ENCODE peak calls at places on chromosome 16, in seven cellular contexts. B is fibroblast of lung, J is keratinocyte, R is PC-3, O is hepatocyte, K is H1, E is mammary epithelial cell. C is an unnamed sample.

GRCh38 chr16:80125677-80126076 is 415.1 kb upstream of the DYNLRB2 start:
- DNase-seq in J (no peak), B (no peak), K (no peak), O (no peak), E (no peak), R (no peak), C (no peak)

GRCh38 chr16:8376430-8376829 is 213.9 kb downstream of the TMEM114 start:
- DNase-seq in E (no peak), J (no peak), K (no peak), O (no peak), R (no peak), B (no peak), C (no peak)

GRCh38 chr16:872436-873242 is 72.1 kb upstream of the GNG13 start:
- DNase-seq in J (no peak), R (no peak), O (no peak), B (no peak), K (no peak), E (no peak), C (no peak)

GRCh38 chr16:77723108-77723514 is 797 bp downstream of the NUDT7 start:
- DNase-seq in R (no peak), E (peak), K (no peak), O (peak), B (peak), J (no peak), C (peak)

GRCh38 chr16:1037023-1037933 is 35.3 kb upstream of the SSTR5 start:
- DNase-seq in O (peak), R (peak), J (peak), B (no peak), E (peak), K (no peak), C (no peak)

GRCh38 chr16:83653785-83654184 is 154.0 kb upstream of the HSBP1 start:
- DNase-seq in O (no peak), R (no peak), K (no peak), J (no peak), E (peak), B (no peak), C (no peak)

GRCh38 chr16:53045554-53046250 is 7.0 kb downstream of the CHD9NB start:
- DNase-seq in K (no peak), J (no peak), R (peak), E (no peak), O (no peak), B (no peak), C (no peak)

GRCh38 chr16:18788828-18789514 is 1.2 kb downstream of the RPS15A start:
- DNase-seq in K (no peak), B (no peak), R (no peak), E (peak), O (no peak), J (no peak), C (peak)

GRCh38 chr16:53212899-53213235 is 158.1 kb downstream of the CHD9 start:
- DNase-seq in K (no peak), E (no peak), B (no peak), R (no peak), O (no peak), J (no peak), C (peak)

GRCh38 chr16:2820836-2821482 is 3.9 kb downstream of the PRSS21 start:
- DNase-seq in B (no peak), J (no peak), O (no peak), E (no peak), R (no peak), K (no peak), C (no peak)

GRCh38 chr16:3401719-3402397 is 843 bp downstream of the ZNF174 start:
- DNase-seq in R (peak), E (no peak), K (peak), B (peak), J (no peak), O (peak), C (no peak)

GRCh38 chr16:27505297-27506236 is 44.1 kb downstream of the GTF3C1 start:
- DNase-seq in O (no peak), J (peak), B (no peak), K (no peak), E (peak), R (no peak), C (no peak)

GRCh38 chr16:4465977-4466779 is 8.2 kb downstream of the NMRAL1 start:
- DNase-seq in R (no peak), E (no peak), B (no peak), J (no peak), O (no peak), K (no peak), C (no peak)

GRCh38 chr16:47778106-47778803 is 317.1 kb downstream of the PHKB start:
- DNase-seq in K (no peak), E (no peak), R (no peak), B (no peak), J (no peak), O (no peak), C (no peak)

GRCh38 chr16:31202402-31203385 is at the start of gene PYCARD:
- DNase-seq in B (peak), O (peak), K (peak), R (peak), J (no peak), E (peak), C (peak)

GRCh38 chr16:46690281-46691178 is 1.1 kb downstream of the ORC6 start:
- DNase-seq in J (no peak), B (peak), E (no peak), K (no peak), O (peak), R (peak), C (peak)

GRCh38 chr16:31094088-31094423 is 541 bp downstream of the VKORC1 start:
- DNase-seq in O (peak), J (no peak), R (no peak), E (peak), B (no peak), K (no peak), C (peak)

GRCh38 chr16:13110124-13110796 is 208.9 kb downstream of the SHISA9 start:
- DNase-seq in O (peak), B (no peak), R (no peak), J (peak), K (no peak), E (peak), C (no peak)

GRCh38 chr16:3651461-3652372 is 2.8 kb upstream of the DNASE1 start:
- DNase-seq in B (no peak), K (no peak), J (no peak), O (no peak), R (no peak), E (no peak), C (no peak)

GRCh38 chr16:56872863-56873391 is 7.9 kb downstream of the SLC12A3 start:
- DNase-seq in O (no peak), J (no peak), E (no peak), K (no peak), B (no peak), R (no peak), C (no peak)

GRCh38 chr16:85717393-85718152 is 28.8 kb upstream of the GINS2 start:
- DNase-seq in B (peak), R (peak), K (peak), E (no peak), O (peak), J (no peak), C (peak)

GRCh38 chr16:85123891-85124635 is 11.8 kb upstream of the CIBAR2 start:
- DNase-seq in E (peak), B (peak), K (no peak), O (peak), R (peak), J (no peak), C (peak)

GRCh38 chr16:27311897-27312303 is 1.9 kb upstream of the IL4R start:
- DNase-seq in E (no peak), K (no peak), O (no peak), B (no peak), J (no peak), R (no peak), C (no peak)

GRCh38 chr16:12130691-12131302 is 154.3 kb downstream of the SNX29 start:
- DNase-seq in J (no peak), K (no peak), E (no peak), R (no peak), O (no peak), B (no peak), C (no peak)

GRCh38 chr16:81610144-81610842 is 165.7 kb downstream of the CMIP start:
- DNase-seq in K (no peak), J (no peak), B (peak), R (peak), O (peak), E (peak), C (peak)

GRCh38 chr16:1932050-1933028 is 10.7 kb downstream of the MSRB1 start:
- DNase-seq in R (peak), J (no peak), O (peak), K (no peak), E (no peak), B (peak), C (no peak)

GRCh38 chr16:84559311-84559932 is 55.0 kb upstream of the MEAK7 start:
- DNase-seq in K (peak), E (peak), B (no peak), J (no peak), O (no peak), R (no peak), C (no peak)

GRCh38 chr16:53159781-53160436 is 105.1 kb downstream of the CHD9 start:
- DNase-seq in J (no peak), R (peak), E (peak), O (peak), K (peak), B (peak), C (peak)

GRCh38 chr16:11637320-11637719 is 30.9 kb upstream of the SNN start:
- DNase-seq in B (peak), J (no peak), O (no peak), E (no peak), R (no peak), K (no peak), C (no peak)

GRCh38 chr16:14240216-14240843 is 169.2 kb downstream of the MRTFB start:
- DNase-seq in B (peak), O (peak), J (no peak), K (no peak), E (no peak), R (no peak), C (no peak)

DNA sequence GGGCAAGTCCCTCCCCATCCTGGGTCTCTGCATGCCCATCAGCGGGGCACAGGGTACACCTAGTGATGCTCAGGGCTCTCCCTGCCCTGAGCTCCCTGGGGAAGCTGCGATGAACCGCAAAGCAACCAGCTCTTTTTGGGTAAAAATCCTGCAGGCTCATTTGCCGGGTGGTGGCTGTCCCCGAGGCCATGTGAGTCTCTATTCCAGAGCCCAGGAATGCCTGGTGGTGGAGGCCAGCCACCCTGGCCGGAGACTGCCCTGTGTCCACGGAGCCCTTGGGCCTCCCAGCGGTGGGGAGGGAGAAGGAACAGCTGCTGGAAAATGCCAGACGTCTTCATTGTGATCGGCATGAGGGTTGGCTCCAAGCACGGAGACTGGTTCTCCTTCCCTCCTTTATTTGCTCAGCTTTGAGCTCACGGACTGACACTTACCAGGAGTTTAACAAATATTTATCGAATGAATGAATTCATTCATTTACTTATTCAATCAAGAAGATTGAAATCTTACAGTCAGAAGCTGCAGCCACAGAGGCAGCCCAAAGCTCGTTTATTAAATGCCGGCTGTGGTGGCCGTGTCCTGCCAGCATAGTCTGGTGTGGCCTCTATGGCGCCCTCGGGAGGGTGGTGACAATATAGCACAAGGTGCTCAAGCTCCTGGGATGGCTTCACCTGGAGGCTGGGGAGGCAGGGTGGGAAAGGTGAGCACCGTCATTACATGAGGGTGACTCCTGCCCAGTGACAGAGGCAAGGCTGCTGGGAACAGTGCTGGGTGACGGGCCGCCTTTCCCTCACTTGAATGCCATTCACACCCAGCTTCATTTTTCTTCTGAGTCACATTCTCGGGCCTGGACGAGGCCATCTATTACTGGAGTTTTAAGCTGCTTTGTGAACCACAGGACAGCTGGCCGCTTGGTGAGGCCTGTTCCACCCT is 31.1 kb upstream of the JPH3 start:
- DNase-seq in R (peak), E (no peak), K (peak), J (no peak), O (peak), B (peak), C (peak)
- TF ChIP-seq EZH2 in R (no peak), E (no peak), K (no peak), J (no peak), O (no peak), B (no peak), C (no peak)

DNA sequence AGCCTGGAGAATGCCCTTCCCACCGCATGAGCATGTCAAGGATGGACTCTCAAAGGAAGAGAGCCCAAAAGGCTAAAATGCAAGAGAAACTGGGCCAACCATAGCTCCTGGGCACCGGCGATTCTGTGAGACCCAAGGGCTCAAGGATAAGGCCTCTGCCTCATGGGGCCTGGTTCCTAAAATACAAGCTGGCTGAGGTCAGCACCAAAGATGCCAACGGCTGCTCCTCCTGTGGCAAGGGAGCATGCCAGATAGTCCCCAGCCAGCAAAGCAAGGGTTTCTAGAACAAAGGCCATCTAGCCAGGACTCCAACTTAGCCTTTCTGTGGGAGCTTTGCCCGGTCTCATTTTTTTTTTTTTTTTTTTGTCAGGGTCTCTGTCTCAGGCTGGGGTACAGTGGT is 20.1 kb downstream of the GPRC5B start:
- DNase-seq in O (no peak), B (no peak), K (no peak), J (no peak), R (no peak), E (no peak), C (no peak)
- TF ChIP-seq EZH2 in O (no peak), B (no peak), K (no peak), J (no peak), R (no peak), E (no peak), C (no peak)

GRCh38 chr16:73890524-73891500 is 405.8 kb upstream of the PSMD7 start:
- DNase-seq in E (no peak), R (no peak), K (peak), O (peak), B (peak), J (no peak), C (no peak)
- TF ChIP-seq EZH2 in E (no peak), R (no peak), K (no peak), O (no peak), B (no peak), J (no peak), C (no peak)

DNA sequence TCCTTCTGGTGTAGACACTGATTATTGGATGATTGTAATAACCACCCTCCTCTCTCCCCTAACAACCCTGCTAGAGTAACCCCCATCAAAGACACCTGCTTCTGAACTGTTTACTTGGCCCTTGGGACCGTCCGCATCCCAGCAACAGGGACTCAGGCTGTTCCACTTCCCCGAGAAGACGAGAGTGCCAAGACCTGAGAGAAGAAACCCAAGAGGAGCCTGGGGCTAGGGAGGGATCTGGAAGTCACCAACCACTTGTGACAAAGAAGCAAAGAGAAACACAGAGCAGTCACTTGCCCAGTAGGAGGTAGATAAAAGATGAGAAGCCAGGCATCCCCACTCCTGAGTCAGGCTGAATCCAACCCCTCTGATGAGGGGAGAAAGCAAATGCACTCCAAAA is 84.3 kb downstream of the CDH11 start:
- DNase-seq in K (no peak), O (no peak), R (no peak), E (no peak), J (no peak), B (no peak), C (no peak)
- TF ChIP-seq EZH2 in K (no peak), O (no peak), R (no peak), E (no peak), J (no peak), B (no peak), C (no peak)

GRCh38 chr16:89002851-89003830 is 26.1 kb upstream of the CBFA2T3 start:
- DNase-seq in O (no peak), E (no peak), J (no peak), B (no peak), R (no peak), K (peak), C (no peak)
- TF ChIP-seq EZH2 in O (no peak), E (no peak), J (no peak), B (no peak), R (no peak), K (no peak), C (no peak)

GRCh38 chr16:65122724-65122973 is 786 bp upstream of the CDH11 start:
- DNase-seq in B (no peak), J (no peak), K (peak), O (no peak), E (no peak), R (no peak), C (peak)

GRCh38 chr16:65124596-65124995 is 2.7 kb upstream of the CDH11 start:
- DNase-seq in J (no peak), R (no peak), B (no peak), E (no peak), O (no peak), K (no peak), C (no peak)

GRCh38 chr16:65121870-65122723 is at the start of gene CDH11:
- DNase-seq in E (peak), J (no peak), B (peak), O (peak), K (peak), R (peak), C (peak)

GRCh38 chr16:65123846-65124513 is 2.1 kb upstream of the CDH11 start:
- DNase-seq in K (no peak), E (no peak), O (peak), J (no peak), R (no peak), B (peak), C (no peak)

DNA sequence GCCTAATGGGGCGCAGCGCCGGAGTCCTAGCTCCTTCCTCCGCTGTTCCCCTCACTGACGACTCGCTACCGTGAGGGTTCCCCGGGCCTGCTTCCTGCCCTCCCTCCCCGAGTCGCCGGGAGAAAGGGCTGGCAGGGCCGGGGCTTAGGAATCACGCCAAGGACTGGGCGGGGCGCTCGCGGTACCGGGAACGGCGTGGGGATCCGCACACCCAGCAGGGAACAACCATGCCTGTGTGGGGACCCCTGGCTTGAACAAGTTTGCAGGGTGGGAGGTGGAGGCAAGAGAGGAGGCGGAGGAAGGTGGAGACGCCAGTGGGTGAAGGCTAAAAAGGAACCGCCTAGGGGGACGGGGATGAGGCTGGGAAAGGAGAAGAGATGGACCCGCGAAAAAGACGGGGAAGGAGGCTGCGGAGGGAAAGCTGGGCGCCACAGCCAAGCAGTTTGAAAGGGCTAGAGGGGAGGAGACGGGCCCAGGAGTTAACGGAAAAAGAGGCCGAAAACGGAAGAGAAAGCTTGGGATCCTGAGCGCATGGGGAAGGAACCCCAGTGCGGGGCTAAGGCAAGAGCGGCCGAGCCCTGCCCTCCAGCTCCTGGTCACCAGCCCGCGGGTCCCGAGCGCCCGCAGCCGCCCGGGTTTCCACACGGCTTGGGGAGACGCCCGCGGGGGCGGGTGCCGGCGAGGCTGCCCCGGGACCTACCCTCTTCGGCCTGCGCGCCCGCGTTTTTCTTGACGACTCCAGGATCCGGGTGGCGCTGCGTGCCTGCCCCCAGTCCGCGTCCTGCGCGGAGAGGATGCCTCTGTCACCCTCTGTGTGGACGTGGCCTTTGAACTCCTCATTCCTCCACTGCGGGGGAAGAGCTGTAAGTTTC is 1.3 kb upstream of the CDH11 start:
- DNase-seq in J (no peak), R (peak), E (no peak), K (no peak), B (peak), O (peak), C (no peak)
- TF ChIP-seq EZH2 in J (no peak), R (no peak), E (no peak), K (peak), B (no peak), O (peak), C (no peak)

GRCh38 chr16:17275989-17276530 is 194.7 kb downstream of the XYLT1 start:
- DNase-seq in E (no peak), K (no peak), R (no peak), O (no peak), B (no peak), J (no peak), C (no peak)

GRCh38 chr16:17275076-17275732 is 195.6 kb downstream of the XYLT1 start:
- DNase-seq in O (peak), R (no peak), E (peak), K (no peak), J (no peak), B (no peak), C (no peak)

GRCh38 chr16:17278988-17279387 is 191.8 kb downstream of the XYLT1 start:
- DNase-seq in B (no peak), R (no peak), E (no peak), O (no peak), J (no peak), K (no peak), C (no peak)

GRCh38 chr16:17276610-17277009 is 194.2 kb downstream of the XYLT1 start:
- DNase-seq in K (no peak), R (no peak), E (no peak), J (no peak), B (no peak), O (no peak), C (no peak)

GRCh38 chr16:17277981-17278381 is 192.8 kb downstream of the XYLT1 start:
- DNase-seq in E (no peak), J (no peak), B (peak), K (peak), O (peak), R (no peak), C (no peak)
- TF ChIP-seq EZH2 in E (no peak), J (no peak), B (no peak), K (no peak), O (no peak), R (no peak), C (no peak)